ENCODE peak calls at places on chromosomes 12 and 14, in five cellular contexts. One of them, this sample, is unnamed.
A peak's percentile ranks its signal among the peaks of the same experiment; 100 is the strongest.

GRCh38 chr12:54419088-54419887 is at the start of gene ITGA5:
- DNase-seq in heart right ventricle: peak; percentile 82
- DNase-seq in AG09309: no peak
- DNase-seq in neural crest cell: peak; percentile 18
- DNase-seq in left ventricle myocardium inferior: peak; percentile 86
- DNase-seq in this sample: peak; percentile 89

GRCh38 chr14:95197498-95198010 is 40.2 kb upstream of the DICER1 start:
- DNase-seq in heart right ventricle: no peak
- DNase-seq in AG09309: no peak
- DNase-seq in neural crest cell: no peak
- DNase-seq in left ventricle myocardium inferior: no peak
- DNase-seq in this sample: no peak

GRCh38 chr12:3250576-3250975 is 173.4 kb downstream of the TSPAN9 start:
- DNase-seq in heart right ventricle: peak; percentile 77
- DNase-seq in AG09309: no peak
- DNase-seq in neural crest cell: no peak
- DNase-seq in left ventricle myocardium inferior: peak; percentile 80
- DNase-seq in this sample: peak; percentile 64

GRCh38 chr14:74510211-74510931 is 16.8 kb downstream of the ISCA2 start:
- DNase-seq in heart right ventricle: no peak
- DNase-seq in AG09309: no peak
- DNase-seq in neural crest cell: peak; percentile 44
- DNase-seq in left ventricle myocardium inferior: no peak
- DNase-seq in this sample: no peak

GRCh38 chr12:96051756-96052155 is 16.4 kb upstream of the LTA4H start:
- DNase-seq in heart right ventricle: no peak
- DNase-seq in AG09309: no peak
- DNase-seq in neural crest cell: no peak
- DNase-seq in left ventricle myocardium inferior: no peak
- DNase-seq in this sample: no peak

GRCh38 chr14:63308723-63309317 is 9.9 kb downstream of the GPHB5 start:
- DNase-seq in heart right ventricle: no peak
- DNase-seq in AG09309: no peak
- DNase-seq in neural crest cell: no peak
- DNase-seq in left ventricle myocardium inferior: no peak
- DNase-seq in this sample: no peak

GRCh38 chr12:93080994-93081809 is 152.1 kb upstream of the EEA1 start:
- DNase-seq in heart right ventricle: no peak
- DNase-seq in AG09309: no peak
- DNase-seq in neural crest cell: no peak
- DNase-seq in left ventricle myocardium inferior: no peak
- DNase-seq in this sample: no peak

GRCh38 chr14:73457935-73458218 is 469 bp downstream of the NUMB start:
- DNase-seq in heart right ventricle: peak; percentile 49
- DNase-seq in AG09309: no peak
- DNase-seq in neural crest cell: no peak
- DNase-seq in left ventricle myocardium inferior: peak; percentile 44
- DNase-seq in this sample: peak; percentile 58

GRCh38 chr14:32044454-32044853 is 32.6 kb upstream of the ARHGAP5 start:
- DNase-seq in heart right ventricle: no peak
- DNase-seq in AG09309: no peak
- DNase-seq in neural crest cell: no peak
- DNase-seq in left ventricle myocardium inferior: no peak
- DNase-seq in this sample: no peak

GRCh38 chr14:28365510-28365909 is 401.1 kb upstream of the FOXG1 start:
- DNase-seq in heart right ventricle: no peak
- DNase-seq in AG09309: no peak
- DNase-seq in neural crest cell: no peak
- DNase-seq in left ventricle myocardium inferior: no peak
- DNase-seq in this sample: no peak

GRCh38 chr12:49622501-49623141 is 740 bp upstream of the PRPF40B start:
- DNase-seq in heart right ventricle: no peak
- DNase-seq in AG09309: no peak
- DNase-seq in neural crest cell: no peak
- DNase-seq in left ventricle myocardium inferior: no peak
- DNase-seq in this sample: no peak

GRCh38 chr14:72892879-72893635 is 844 bp downstream of the DPF3 start:
- DNase-seq in heart right ventricle: peak; percentile 39
- DNase-seq in AG09309: no peak
- DNase-seq in neural crest cell: peak; percentile 25
- DNase-seq in left ventricle myocardium inferior: peak; percentile 26
- DNase-seq in this sample: peak; percentile 52

GRCh38 chr12:50699149-50699548 is 64.8 kb upstream of the ATF1 start:
- DNase-seq in heart right ventricle: no peak
- DNase-seq in AG09309: no peak
- DNase-seq in neural crest cell: no peak
- DNase-seq in left ventricle myocardium inferior: no peak
- DNase-seq in this sample: no peak

GRCh38 chr14:34064349-34064748 is 113.5 kb upstream of the EGLN3 start:
- DNase-seq in heart right ventricle: no peak
- DNase-seq in AG09309: no peak
- DNase-seq in neural crest cell: no peak
- DNase-seq in left ventricle myocardium inferior: peak; percentile 57
- DNase-seq in this sample: no peak

GRCh38 chr14:71799831-71800230 is 132.4 kb upstream of the RGS6 start:
- DNase-seq in heart right ventricle: no peak
- DNase-seq in AG09309: no peak
- DNase-seq in neural crest cell: no peak
- DNase-seq in left ventricle myocardium inferior: no peak
- DNase-seq in this sample: no peak

GRCh38 chr14:22388669-22389625 is 200.1 kb downstream of the DAD1 start:
- DNase-seq in heart right ventricle: no peak
- DNase-seq in AG09309: no peak
- DNase-seq in neural crest cell: no peak
- DNase-seq in left ventricle myocardium inferior: no peak
- DNase-seq in this sample: no peak

GRCh38 chr14:55802986-55803431 is 223.0 kb downstream of the KTN1 start:
- DNase-seq in heart right ventricle: no peak
- DNase-seq in AG09309: no peak
- DNase-seq in neural crest cell: no peak
- DNase-seq in left ventricle myocardium inferior: no peak
- DNase-seq in this sample: no peak

GRCh38 chr12:58171914-58172313 is 230.5 kb downstream of the ATP23 start:
- DNase-seq in heart right ventricle: no peak
- DNase-seq in AG09309: no peak
- DNase-seq in neural crest cell: no peak
- DNase-seq in left ventricle myocardium inferior: no peak
- DNase-seq in this sample: no peak

GRCh38 chr14:101442451-101442850 is 118.8 kb upstream of the DIO3 start:
- DNase-seq in heart right ventricle: no peak
- DNase-seq in AG09309: no peak
- DNase-seq in neural crest cell: no peak
- DNase-seq in left ventricle myocardium inferior: no peak
- DNase-seq in this sample: no peak

GRCh38 chr14:35353409-35354172 is 51.0 kb downstream of the NFKBIA start:
- DNase-seq in heart right ventricle: no peak
- DNase-seq in AG09309: no peak
- DNase-seq in neural crest cell: no peak
- DNase-seq in left ventricle myocardium inferior: no peak
- DNase-seq in this sample: peak; percentile 78

GRCh38 chr12:18810537-18811253 is 72.8 kb downstream of the CAPZA3 start:
- DNase-seq in heart right ventricle: no peak
- DNase-seq in AG09309: no peak
- DNase-seq in neural crest cell: no peak
- DNase-seq in left ventricle myocardium inferior: no peak
- DNase-seq in this sample: no peak

GRCh38 chr12:66188584-66189475 is at the start of gene IRAK3:
- DNase-seq in heart right ventricle: peak; percentile 89
- DNase-seq in AG09309: no peak
- DNase-seq in neural crest cell: peak; percentile 30
- DNase-seq in left ventricle myocardium inferior: peak; percentile 91
- DNase-seq in this sample: peak; percentile 85

GRCh38 chr12:110266980-110267620 is 13.9 kb upstream of the ATP2A2 start:
- DNase-seq in heart right ventricle: peak; percentile 33
- DNase-seq in AG09309: peak; percentile 69
- DNase-seq in neural crest cell: no peak
- DNase-seq in left ventricle myocardium inferior: no peak
- DNase-seq in this sample: no peak

GRCh38 chr12:49428652-49429549 is 61.6 kb downstream of the SPATS2 start:
- DNase-seq in heart right ventricle: no peak
- DNase-seq in AG09309: peak; percentile 44
- DNase-seq in neural crest cell: no peak
- DNase-seq in left ventricle myocardium inferior: no peak
- DNase-seq in this sample: no peak

GRCh38 chr12:132433641-132434395 is 56.1 kb upstream of the FBRSL1 start:
- DNase-seq in heart right ventricle: no peak
- DNase-seq in AG09309: no peak
- DNase-seq in neural crest cell: no peak
- DNase-seq in left ventricle myocardium inferior: no peak
- DNase-seq in this sample: no peak

GRCh38 chr14:51495319-51495718 is 156.4 kb upstream of the FRMD6 start:
- DNase-seq in heart right ventricle: no peak
- DNase-seq in AG09309: no peak
- DNase-seq in neural crest cell: no peak
- DNase-seq in left ventricle myocardium inferior: no peak
- DNase-seq in this sample: no peak

GRCh38 chr12:111426341-111427185 is 20.8 kb downstream of the SH2B3 start:
- DNase-seq in heart right ventricle: no peak
- DNase-seq in AG09309: no peak
- DNase-seq in neural crest cell: no peak
- DNase-seq in left ventricle myocardium inferior: no peak
- DNase-seq in this sample: no peak

GRCh38 chr12:111427417-111428074 is 21.8 kb downstream of the SH2B3 start:
- DNase-seq in heart right ventricle: no peak
- DNase-seq in AG09309: no peak
- DNase-seq in neural crest cell: no peak
- DNase-seq in left ventricle myocardium inferior: no peak
- DNase-seq in this sample: no peak

GRCh38 chr12:111424189-111424792 is 18.6 kb downstream of the SH2B3 start:
- DNase-seq in heart right ventricle: peak; percentile 53
- DNase-seq in AG09309: no peak
- DNase-seq in neural crest cell: no peak
- DNase-seq in left ventricle myocardium inferior: no peak
- DNase-seq in this sample: no peak

GRCh38 chr12:111425655-111426054 is 19.9 kb downstream of the SH2B3 start:
- DNase-seq in heart right ventricle: no peak
- DNase-seq in AG09309: no peak
- DNase-seq in neural crest cell: no peak
- DNase-seq in left ventricle myocardium inferior: no peak
- DNase-seq in this sample: no peak

DNA sequence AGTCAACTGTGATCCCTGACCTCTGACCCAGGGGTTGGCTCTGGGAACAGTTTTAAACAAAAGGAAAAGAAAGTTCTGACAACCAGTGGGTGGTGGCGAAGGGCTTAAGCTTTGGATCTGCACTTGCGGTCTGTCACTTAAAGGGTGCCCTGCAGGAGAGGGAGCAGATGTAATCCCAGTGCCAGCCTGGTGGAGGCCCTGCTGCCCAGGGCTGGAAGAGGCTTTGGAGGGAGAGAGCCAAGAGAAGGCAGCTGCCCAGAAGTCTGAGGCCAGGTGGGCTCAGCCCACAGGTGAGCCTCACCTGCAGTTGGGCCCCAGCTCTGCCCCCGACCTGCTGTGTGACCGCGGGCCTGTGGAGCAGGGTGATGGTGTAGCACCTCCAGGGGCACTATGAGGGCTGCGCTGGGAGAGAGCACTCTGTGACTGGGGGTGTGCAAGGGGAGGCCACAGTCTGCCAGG is 19.1 kb downstream of the SH2B3 start:
- DNase-seq in heart right ventricle: no peak
- DNase-seq in AG09309: no peak
- DNase-seq in neural crest cell: no peak
- DNase-seq in left ventricle myocardium inferior: no peak
- DNase-seq in this sample: no peak
- TF ChIP-seq CTCF in heart right ventricle: peak; percentile 22
- TF ChIP-seq CTCF in AG09309: no peak
- TF ChIP-seq CTCF in neural crest cell: no peak
- TF ChIP-seq CTCF in left ventricle myocardium inferior: peak; percentile 38
- TF ChIP-seq CTCF in this sample: peak; percentile 29

DNA sequence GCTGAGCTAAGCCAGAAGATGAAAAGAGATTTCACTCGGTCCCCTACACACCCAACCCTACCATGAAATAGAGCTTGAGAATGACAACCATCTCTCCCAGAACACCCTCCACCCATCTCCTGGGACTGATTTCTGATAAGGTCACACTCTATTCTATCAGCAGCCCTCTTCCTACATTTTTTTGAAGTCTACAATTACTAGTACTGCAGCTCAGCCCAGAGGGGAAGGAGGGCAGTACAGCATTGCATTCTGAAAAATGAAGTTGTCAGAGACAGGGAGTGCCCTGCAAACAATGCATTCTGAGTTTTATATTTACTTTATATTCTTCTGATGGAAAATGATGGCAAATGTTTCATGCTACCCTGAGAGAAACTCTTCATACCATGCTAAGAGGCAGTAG is 318.5 kb downstream of the BCAT1 start:
- DNase-seq in heart right ventricle: no peak
- DNase-seq in AG09309: no peak
- DNase-seq in neural crest cell: no peak
- DNase-seq in left ventricle myocardium inferior: no peak
- DNase-seq in this sample: no peak
- TF ChIP-seq CTCF in heart right ventricle: no peak
- TF ChIP-seq CTCF in AG09309: no peak
- TF ChIP-seq CTCF in neural crest cell: no peak
- TF ChIP-seq CTCF in left ventricle myocardium inferior: no peak
- TF ChIP-seq CTCF in this sample: peak; percentile 10

DNA sequence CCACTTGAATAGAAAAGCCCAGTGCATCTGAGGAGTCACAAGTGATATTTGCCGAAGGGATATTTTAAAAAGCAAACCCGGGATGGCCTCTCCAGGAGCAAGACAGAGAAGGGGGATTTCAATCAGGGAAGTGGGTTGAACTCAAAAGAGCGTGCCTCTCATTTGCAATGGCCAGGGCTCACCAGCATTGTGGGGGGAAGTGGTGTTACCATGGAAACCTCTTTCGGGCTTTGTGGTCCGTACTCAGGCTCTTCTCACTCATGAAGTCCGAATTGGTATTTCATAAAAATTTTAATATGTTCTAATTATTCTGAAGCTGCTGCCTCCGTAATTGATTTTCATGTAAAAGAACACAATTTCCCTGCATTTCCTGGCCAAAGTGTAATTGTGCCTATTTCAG is 79.8 kb downstream of the SLC15A4 start:
- DNase-seq in heart right ventricle: no peak
- DNase-seq in AG09309: no peak
- DNase-seq in neural crest cell: no peak
- DNase-seq in left ventricle myocardium inferior: no peak
- DNase-seq in this sample: no peak
- TF ChIP-seq CTCF in heart right ventricle: no peak
- TF ChIP-seq CTCF in AG09309: no peak
- TF ChIP-seq CTCF in neural crest cell: no peak
- TF ChIP-seq CTCF in left ventricle myocardium inferior: no peak
- TF ChIP-seq CTCF in this sample: no peak

DNA sequence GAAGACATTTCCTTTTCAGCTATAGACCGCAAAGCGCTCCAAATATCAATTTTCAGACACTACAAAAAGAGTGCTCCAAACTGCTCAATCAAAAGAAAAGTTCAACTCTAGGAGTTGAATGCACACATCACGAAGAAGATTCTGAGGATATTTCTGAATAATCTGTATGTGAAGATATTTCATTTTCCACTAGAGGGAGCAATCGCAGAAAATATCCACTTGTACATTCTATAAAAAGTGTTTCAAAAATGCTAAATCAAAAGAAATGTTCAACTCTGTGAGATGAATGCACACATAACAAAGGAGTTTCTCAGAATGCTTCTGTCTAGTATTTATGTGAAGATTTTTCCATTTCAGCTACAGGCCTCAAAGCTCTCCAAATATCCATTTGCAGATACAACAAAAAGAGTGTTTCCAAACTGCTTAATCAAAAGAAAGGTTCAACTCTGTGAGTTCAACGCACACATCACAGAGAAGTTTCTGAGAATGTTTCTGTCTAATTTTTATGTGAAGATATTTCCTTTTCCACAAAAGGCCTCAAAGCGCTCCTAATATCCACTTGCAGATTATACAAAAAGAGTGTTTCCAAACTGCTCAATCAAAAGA is 643.8 kb upstream of the ALG10B start:
- DNase-seq in heart right ventricle: no peak
- DNase-seq in AG09309: no peak
- DNase-seq in neural crest cell: no peak
- DNase-seq in left ventricle myocardium inferior: no peak
- DNase-seq in this sample: no peak
- TF ChIP-seq CTCF in heart right ventricle: peak; percentile 18
- TF ChIP-seq CTCF in AG09309: peak; percentile 17
- TF ChIP-seq CTCF in neural crest cell: peak; percentile 45
- TF ChIP-seq CTCF in left ventricle myocardium inferior: no peak
- TF ChIP-seq CTCF in this sample: peak; percentile 48

This sample was measured in right lobe of liver.